ENCODE peak calls at places on chromosomes 4 and X, in ten cellular contexts. One of them, this sample, is unnamed.

GRCh38 chrX:120315776-120316175 is 4.5 kb upstream of the TMEM255A start:
- DNase-seq in stimulated activated CD4-positive, alpha-beta T cell treated with anti-CD3 and anti-CD28 coated beads, Interleukin-1b, Interleukin-23, amount 100 ng/mL, for 1 hour: no peak
- DNase-seq in IMR-90: no peak
- DNase-seq in occipital lobe: no peak
- DNase-seq in K562: no peak
- DNase-seq in heart left ventricle: no peak
- DNase-seq in dorsolateral prefrontal cortex: no peak
- DNase-seq in HEK293T: no peak
- DNase-seq in T-cell: no peak
- DNase-seq in breast epithelium: no peak
- DNase-seq in this sample: no peak

GRCh38 chr4:183675625-183676024 is 16.5 kb downstream of the TRAPPC11 start:
- DNase-seq in stimulated activated CD4-positive, alpha-beta T cell treated with anti-CD3 and anti-CD28 coated beads, Interleukin-1b, Interleukin-23, amount 100 ng/mL, for 1 hour: no peak
- DNase-seq in IMR-90: no peak
- DNase-seq in occipital lobe: no peak
- DNase-seq in K562: no peak
- DNase-seq in heart left ventricle: no peak
- DNase-seq in dorsolateral prefrontal cortex: no peak
- DNase-seq in HEK293T: no peak
- DNase-seq in T-cell: no peak
- DNase-seq in breast epithelium: no peak
- DNase-seq in this sample: no peak

GRCh38 chrX:131565909-131566308 is 22.0 kb downstream of the OR13H1 start:
- DNase-seq in stimulated activated CD4-positive, alpha-beta T cell treated with anti-CD3 and anti-CD28 coated beads, Interleukin-1b, Interleukin-23, amount 100 ng/mL, for 1 hour: no peak
- DNase-seq in IMR-90: no peak
- DNase-seq in occipital lobe: no peak
- DNase-seq in K562: peak; percentile 52
- DNase-seq in heart left ventricle: no peak
- DNase-seq in dorsolateral prefrontal cortex: no peak
- DNase-seq in HEK293T: no peak
- DNase-seq in T-cell: no peak
- DNase-seq in breast epithelium: no peak
- DNase-seq in this sample: no peak

GRCh38 chrX:45716747-45717146 is 516.1 kb upstream of the DIPK2B start:
- DNase-seq in stimulated activated CD4-positive, alpha-beta T cell treated with anti-CD3 and anti-CD28 coated beads, Interleukin-1b, Interleukin-23, amount 100 ng/mL, for 1 hour: no peak
- DNase-seq in IMR-90: no peak
- DNase-seq in occipital lobe: no peak
- DNase-seq in K562: no peak
- DNase-seq in heart left ventricle: no peak
- DNase-seq in dorsolateral prefrontal cortex: no peak
- DNase-seq in HEK293T: no peak
- DNase-seq in T-cell: no peak
- DNase-seq in breast epithelium: no peak
- DNase-seq in this sample: no peak

GRCh38 chr4:1584498-1584897 is 99.6 kb downstream of the FAM53A start:
- DNase-seq in stimulated activated CD4-positive, alpha-beta T cell treated with anti-CD3 and anti-CD28 coated beads, Interleukin-1b, Interleukin-23, amount 100 ng/mL, for 1 hour: no peak
- DNase-seq in IMR-90: no peak
- DNase-seq in occipital lobe: no peak
- DNase-seq in K562: no peak
- DNase-seq in heart left ventricle: peak; percentile 4
- DNase-seq in dorsolateral prefrontal cortex: no peak
- DNase-seq in HEK293T: no peak
- DNase-seq in T-cell: no peak
- DNase-seq in breast epithelium: no peak
- DNase-seq in this sample: peak; percentile 18

GRCh38 chr4:26076000-26076587 is 162.1 kb downstream of the SMIM20 start:
- DNase-seq in stimulated activated CD4-positive, alpha-beta T cell treated with anti-CD3 and anti-CD28 coated beads, Interleukin-1b, Interleukin-23, amount 100 ng/mL, for 1 hour: no peak
- DNase-seq in IMR-90: peak; percentile 81
- DNase-seq in occipital lobe: no peak
- DNase-seq in K562: no peak
- DNase-seq in heart left ventricle: no peak
- DNase-seq in dorsolateral prefrontal cortex: no peak
- DNase-seq in HEK293T: no peak
- DNase-seq in T-cell: no peak
- DNase-seq in breast epithelium: no peak
- DNase-seq in this sample: no peak

GRCh38 chr4:40956726-40957255 is 207.0 kb downstream of the NSUN7 start:
- DNase-seq in stimulated activated CD4-positive, alpha-beta T cell treated with anti-CD3 and anti-CD28 coated beads, Interleukin-1b, Interleukin-23, amount 100 ng/mL, for 1 hour: no peak
- DNase-seq in IMR-90: peak; percentile 46
- DNase-seq in occipital lobe: no peak
- DNase-seq in K562: no peak
- DNase-seq in heart left ventricle: no peak
- DNase-seq in dorsolateral prefrontal cortex: no peak
- DNase-seq in HEK293T: no peak
- DNase-seq in T-cell: no peak
- DNase-seq in breast epithelium: no peak
- DNase-seq in this sample: no peak

GRCh38 chr4:107243141-107243779 is 207.1 kb upstream of the DKK2 start:
- DNase-seq in stimulated activated CD4-positive, alpha-beta T cell treated with anti-CD3 and anti-CD28 coated beads, Interleukin-1b, Interleukin-23, amount 100 ng/mL, for 1 hour: no peak
- DNase-seq in IMR-90: no peak
- DNase-seq in occipital lobe: no peak
- DNase-seq in K562: no peak
- DNase-seq in heart left ventricle: no peak
- DNase-seq in dorsolateral prefrontal cortex: no peak
- DNase-seq in HEK293T: peak; percentile 6
- DNase-seq in T-cell: no peak
- DNase-seq in breast epithelium: peak; percentile 19
- DNase-seq in this sample: no peak

GRCh38 chr4:93911671-93912070 is 83.1 kb downstream of the ATOH1 start:
- DNase-seq in stimulated activated CD4-positive, alpha-beta T cell treated with anti-CD3 and anti-CD28 coated beads, Interleukin-1b, Interleukin-23, amount 100 ng/mL, for 1 hour: no peak
- DNase-seq in IMR-90: no peak
- DNase-seq in occipital lobe: no peak
- DNase-seq in K562: no peak
- DNase-seq in heart left ventricle: no peak
- DNase-seq in dorsolateral prefrontal cortex: no peak
- DNase-seq in HEK293T: no peak
- DNase-seq in T-cell: no peak
- DNase-seq in breast epithelium: no peak
- DNase-seq in this sample: no peak

GRCh38 chr4:88244821-88245579 is 39.4 kb downstream of the PPM1K start:
- DNase-seq in stimulated activated CD4-positive, alpha-beta T cell treated with anti-CD3 and anti-CD28 coated beads, Interleukin-1b, Interleukin-23, amount 100 ng/mL, for 1 hour: no peak
- DNase-seq in IMR-90: no peak
- DNase-seq in occipital lobe: no peak
- DNase-seq in K562: no peak
- DNase-seq in heart left ventricle: no peak
- DNase-seq in dorsolateral prefrontal cortex: no peak
- DNase-seq in HEK293T: no peak
- DNase-seq in T-cell: peak; percentile 45
- DNase-seq in breast epithelium: no peak
- DNase-seq in this sample: peak; percentile 49

GRCh38 chr4:180669637-180670036 is 1573.6 kb upstream of the TENM3 start:
- DNase-seq in stimulated activated CD4-positive, alpha-beta T cell treated with anti-CD3 and anti-CD28 coated beads, Interleukin-1b, Interleukin-23, amount 100 ng/mL, for 1 hour: no peak
- DNase-seq in IMR-90: peak; percentile 44
- DNase-seq in occipital lobe: no peak
- DNase-seq in K562: no peak
- DNase-seq in heart left ventricle: no peak
- DNase-seq in dorsolateral prefrontal cortex: no peak
- DNase-seq in HEK293T: no peak
- DNase-seq in T-cell: no peak
- DNase-seq in breast epithelium: no peak
- DNase-seq in this sample: no peak

GRCh38 chr4:83285022-83285387 is 407 bp upstream of the COQ2 start:
- DNase-seq in stimulated activated CD4-positive, alpha-beta T cell treated with anti-CD3 and anti-CD28 coated beads, Interleukin-1b, Interleukin-23, amount 100 ng/mL, for 1 hour: no peak
- DNase-seq in IMR-90: peak; percentile 29
- DNase-seq in occipital lobe: no peak
- DNase-seq in K562: no peak
- DNase-seq in heart left ventricle: no peak
- DNase-seq in dorsolateral prefrontal cortex: no peak
- DNase-seq in HEK293T: no peak
- DNase-seq in T-cell: no peak
- DNase-seq in breast epithelium: no peak
- DNase-seq in this sample: no peak

GRCh38 chrX:13482764-13483552 is 86.4 kb upstream of the EGFL6 start:
- DNase-seq in stimulated activated CD4-positive, alpha-beta T cell treated with anti-CD3 and anti-CD28 coated beads, Interleukin-1b, Interleukin-23, amount 100 ng/mL, for 1 hour: no peak
- DNase-seq in IMR-90: no peak
- DNase-seq in occipital lobe: no peak
- DNase-seq in K562: no peak
- DNase-seq in heart left ventricle: no peak
- DNase-seq in dorsolateral prefrontal cortex: no peak
- DNase-seq in HEK293T: no peak
- DNase-seq in T-cell: no peak
- DNase-seq in breast epithelium: no peak
- DNase-seq in this sample: no peak

GRCh38 chr4:90540536-90540935 is 413.3 kb downstream of the CCSER1 start:
- DNase-seq in stimulated activated CD4-positive, alpha-beta T cell treated with anti-CD3 and anti-CD28 coated beads, Interleukin-1b, Interleukin-23, amount 100 ng/mL, for 1 hour: no peak
- DNase-seq in IMR-90: no peak
- DNase-seq in occipital lobe: no peak
- DNase-seq in K562: no peak
- DNase-seq in heart left ventricle: no peak
- DNase-seq in dorsolateral prefrontal cortex: no peak
- DNase-seq in HEK293T: no peak
- DNase-seq in T-cell: no peak
- DNase-seq in breast epithelium: no peak
- DNase-seq in this sample: no peak

GRCh38 chr4:154433543-154433942 is 58.1 kb downstream of the DCHS2 start:
- DNase-seq in stimulated activated CD4-positive, alpha-beta T cell treated with anti-CD3 and anti-CD28 coated beads, Interleukin-1b, Interleukin-23, amount 100 ng/mL, for 1 hour: no peak
- DNase-seq in IMR-90: no peak
- DNase-seq in occipital lobe: no peak
- DNase-seq in K562: no peak
- DNase-seq in heart left ventricle: no peak
- DNase-seq in dorsolateral prefrontal cortex: no peak
- DNase-seq in HEK293T: no peak
- DNase-seq in T-cell: no peak
- DNase-seq in breast epithelium: no peak
- DNase-seq in this sample: no peak

GRCh38 chr4:118770741-118771187 is 65.2 kb downstream of the SEC24D start:
- DNase-seq in stimulated activated CD4-positive, alpha-beta T cell treated with anti-CD3 and anti-CD28 coated beads, Interleukin-1b, Interleukin-23, amount 100 ng/mL, for 1 hour: no peak
- DNase-seq in IMR-90: peak; percentile 39
- DNase-seq in occipital lobe: no peak
- DNase-seq in K562: no peak
- DNase-seq in heart left ventricle: no peak
- DNase-seq in dorsolateral prefrontal cortex: no peak
- DNase-seq in HEK293T: no peak
- DNase-seq in T-cell: no peak
- DNase-seq in breast epithelium: no peak
- DNase-seq in this sample: no peak

GRCh38 chr4:24226667-24227066 is 336.8 kb upstream of the PPARGC1A start:
- DNase-seq in stimulated activated CD4-positive, alpha-beta T cell treated with anti-CD3 and anti-CD28 coated beads, Interleukin-1b, Interleukin-23, amount 100 ng/mL, for 1 hour: no peak
- DNase-seq in IMR-90: peak; percentile 72
- DNase-seq in occipital lobe: no peak
- DNase-seq in K562: no peak
- DNase-seq in heart left ventricle: peak; percentile 36
- DNase-seq in dorsolateral prefrontal cortex: no peak
- DNase-seq in HEK293T: no peak
- DNase-seq in T-cell: no peak
- DNase-seq in breast epithelium: no peak
- DNase-seq in this sample: no peak

GRCh38 chr4:85431881-85432280 is 43.1 kb upstream of the ARHGAP24 start:
- DNase-seq in stimulated activated CD4-positive, alpha-beta T cell treated with anti-CD3 and anti-CD28 coated beads, Interleukin-1b, Interleukin-23, amount 100 ng/mL, for 1 hour: no peak
- DNase-seq in IMR-90: no peak
- DNase-seq in occipital lobe: no peak
- DNase-seq in K562: no peak
- DNase-seq in heart left ventricle: no peak
- DNase-seq in dorsolateral prefrontal cortex: no peak
- DNase-seq in HEK293T: no peak
- DNase-seq in T-cell: no peak
- DNase-seq in breast epithelium: no peak
- DNase-seq in this sample: no peak

GRCh38 chr4:26522478-26522877 is 32.2 kb upstream of the CCKAR start:
- DNase-seq in stimulated activated CD4-positive, alpha-beta T cell treated with anti-CD3 and anti-CD28 coated beads, Interleukin-1b, Interleukin-23, amount 100 ng/mL, for 1 hour: no peak
- DNase-seq in IMR-90: peak; percentile 70
- DNase-seq in occipital lobe: no peak
- DNase-seq in K562: no peak
- DNase-seq in heart left ventricle: no peak
- DNase-seq in dorsolateral prefrontal cortex: no peak
- DNase-seq in HEK293T: no peak
- DNase-seq in T-cell: no peak
- DNase-seq in breast epithelium: no peak
- DNase-seq in this sample: no peak

GRCh38 chr4:35649784-35650183 is 594.5 kb downstream of the ARAP2 start:
- DNase-seq in stimulated activated CD4-positive, alpha-beta T cell treated with anti-CD3 and anti-CD28 coated beads, Interleukin-1b, Interleukin-23, amount 100 ng/mL, for 1 hour: no peak
- DNase-seq in IMR-90: no peak
- DNase-seq in occipital lobe: no peak
- DNase-seq in K562: no peak
- DNase-seq in heart left ventricle: no peak
- DNase-seq in dorsolateral prefrontal cortex: no peak
- DNase-seq in HEK293T: no peak
- DNase-seq in T-cell: no peak
- DNase-seq in breast epithelium: no peak
- DNase-seq in this sample: no peak

GRCh38 chrX:144253356-144253755 is 369.5 kb downstream of the UBE2NL start:
- DNase-seq in stimulated activated CD4-positive, alpha-beta T cell treated with anti-CD3 and anti-CD28 coated beads, Interleukin-1b, Interleukin-23, amount 100 ng/mL, for 1 hour: no peak
- DNase-seq in IMR-90: no peak
- DNase-seq in occipital lobe: no peak
- DNase-seq in K562: no peak
- DNase-seq in heart left ventricle: no peak
- DNase-seq in dorsolateral prefrontal cortex: no peak
- DNase-seq in HEK293T: no peak
- DNase-seq in T-cell: no peak
- DNase-seq in breast epithelium: no peak
- DNase-seq in this sample: no peak

GRCh38 chrX:132795211-132795610 is 163.2 kb downstream of the HS6ST2 start:
- DNase-seq in stimulated activated CD4-positive, alpha-beta T cell treated with anti-CD3 and anti-CD28 coated beads, Interleukin-1b, Interleukin-23, amount 100 ng/mL, for 1 hour: no peak
- DNase-seq in IMR-90: no peak
- DNase-seq in occipital lobe: no peak
- DNase-seq in K562: no peak
- DNase-seq in heart left ventricle: no peak
- DNase-seq in dorsolateral prefrontal cortex: no peak
- DNase-seq in HEK293T: no peak
- DNase-seq in T-cell: no peak
- DNase-seq in breast epithelium: no peak
- DNase-seq in this sample: no peak

This sample was measured in CD8-positive, alpha-beta memory T cell.